ENCODE peak calls at places on chromosomes 5 and 9, in eight cellular contexts. One of them, this sample, is unnamed.

GRCh38 chr5:73780297-73781080 is 154.5 kb downstream of the ARHGEF28 start:
- DNase-seq in Panc1: no peak
- DNase-seq in uterus: no peak
- DNase-seq in fibroblast of lung: no peak
- DNase-seq in body of pancreas: no peak
- DNase-seq in cardiac muscle cell: no peak
- DNase-seq in CD4-positive, alpha-beta memory T cell: no peak
- DNase-seq in pancreas: no peak
- DNase-seq in this sample: no peak

GRCh38 chr9:36748322-36748899 is 175.7 kb downstream of the MELK start:
- DNase-seq in body of pancreas: peak; percentile 13
- DNase-seq in fibroblast of lung: peak; percentile 33
- DNase-seq in pancreas: peak; percentile 21
- DNase-seq in Panc1: no peak
- DNase-seq in cardiac muscle cell: peak; percentile 75
- DNase-seq in uterus: no peak
- DNase-seq in CD4-positive, alpha-beta memory T cell: no peak
- DNase-seq in this sample: no peak

GRCh38 chr5:78717674-78718073 is 69.1 kb upstream of the LHFPL2 start:
- DNase-seq in Panc1: no peak
- DNase-seq in fibroblast of lung: peak; percentile 63
- DNase-seq in CD4-positive, alpha-beta memory T cell: no peak
- DNase-seq in pancreas: no peak
- DNase-seq in uterus: no peak
- DNase-seq in body of pancreas: no peak
- DNase-seq in cardiac muscle cell: no peak
- DNase-seq in this sample: no peak

GRCh38 chr9:36798350-36799065 is 225.8 kb downstream of the MELK start:
- DNase-seq in uterus: no peak
- DNase-seq in CD4-positive, alpha-beta memory T cell: no peak
- DNase-seq in body of pancreas: no peak
- DNase-seq in fibroblast of lung: no peak
- DNase-seq in pancreas: no peak
- DNase-seq in Panc1: no peak
- DNase-seq in cardiac muscle cell: no peak
- DNase-seq in this sample: no peak

GRCh38 chr9:129111762-129112151 is 542 bp downstream of the PTPA start:
- DNase-seq in body of pancreas: peak; percentile 48
- DNase-seq in Panc1: no peak
- DNase-seq in pancreas: no peak
- DNase-seq in CD4-positive, alpha-beta memory T cell: no peak
- DNase-seq in uterus: peak; percentile 45
- DNase-seq in cardiac muscle cell: peak; percentile 56
- DNase-seq in fibroblast of lung: peak; percentile 56
- DNase-seq in this sample: no peak

GRCh38 chr9:104993291-104993963 is 65.5 kb upstream of the ABCA1 start:
- DNase-seq in Panc1: no peak
- DNase-seq in body of pancreas: peak; percentile 79
- DNase-seq in fibroblast of lung: peak; percentile 91
- DNase-seq in CD4-positive, alpha-beta memory T cell: peak; percentile 18
- DNase-seq in uterus: peak; percentile 83
- DNase-seq in pancreas: peak; percentile 24
- DNase-seq in cardiac muscle cell: peak; percentile 91
- DNase-seq in this sample: no peak

GRCh38 chr9:23822331-23823169 is 3.5 kb downstream of the ELAVL2 start:
- DNase-seq in cardiac muscle cell: no peak
- DNase-seq in fibroblast of lung: no peak
- DNase-seq in pancreas: no peak
- DNase-seq in uterus: no peak
- DNase-seq in body of pancreas: no peak
- DNase-seq in CD4-positive, alpha-beta memory T cell: no peak
- DNase-seq in Panc1: no peak
- DNase-seq in this sample: no peak

GRCh38 chr9:114308361-114308950 is 14.4 kb upstream of the ORM1 start:
- DNase-seq in pancreas: peak; percentile 6
- DNase-seq in cardiac muscle cell: no peak
- DNase-seq in uterus: peak; percentile 8
- DNase-seq in CD4-positive, alpha-beta memory T cell: no peak
- DNase-seq in body of pancreas: peak; percentile 1
- DNase-seq in Panc1: no peak
- DNase-seq in fibroblast of lung: no peak
- DNase-seq in this sample: no peak

GRCh38 chr9:113523421-113524141 is 60.1 kb downstream of the RGS3 start:
- DNase-seq in uterus: no peak
- DNase-seq in pancreas: no peak
- DNase-seq in cardiac muscle cell: peak; percentile 39
- DNase-seq in body of pancreas: peak; percentile 57
- DNase-seq in CD4-positive, alpha-beta memory T cell: no peak
- DNase-seq in Panc1: no peak
- DNase-seq in fibroblast of lung: peak; percentile 12
- DNase-seq in this sample: no peak

GRCh38 chr5:176407456-176408244 is 8.7 kb downstream of the CLTB start:
- DNase-seq in pancreas: no peak
- DNase-seq in fibroblast of lung: no peak
- DNase-seq in cardiac muscle cell: no peak
- DNase-seq in uterus: no peak
- DNase-seq in body of pancreas: no peak
- DNase-seq in Panc1: no peak
- DNase-seq in CD4-positive, alpha-beta memory T cell: no peak
- DNase-seq in this sample: no peak

GRCh38 chr5:176410486-176411180 is 5.7 kb downstream of the CLTB start:
- DNase-seq in Panc1: no peak
- DNase-seq in fibroblast of lung: no peak
- DNase-seq in body of pancreas: no peak
- DNase-seq in cardiac muscle cell: no peak
- DNase-seq in uterus: no peak
- DNase-seq in pancreas: no peak
- DNase-seq in CD4-positive, alpha-beta memory T cell: no peak
- DNase-seq in this sample: no peak

GRCh38 chr5:176412517-176413254 is 3.7 kb downstream of the CLTB start:
- DNase-seq in Panc1: no peak
- DNase-seq in pancreas: no peak
- DNase-seq in cardiac muscle cell: no peak
- DNase-seq in CD4-positive, alpha-beta memory T cell: no peak
- DNase-seq in body of pancreas: no peak
- DNase-seq in uterus: no peak
- DNase-seq in fibroblast of lung: no peak
- DNase-seq in this sample: no peak

GRCh38 chr5:176408590-176408989 is 7.7 kb downstream of the CLTB start:
- DNase-seq in pancreas: no peak
- DNase-seq in CD4-positive, alpha-beta memory T cell: no peak
- DNase-seq in fibroblast of lung: no peak
- DNase-seq in cardiac muscle cell: no peak
- DNase-seq in uterus: no peak
- DNase-seq in Panc1: no peak
- DNase-seq in body of pancreas: no peak
- DNase-seq in this sample: no peak

DNA sequence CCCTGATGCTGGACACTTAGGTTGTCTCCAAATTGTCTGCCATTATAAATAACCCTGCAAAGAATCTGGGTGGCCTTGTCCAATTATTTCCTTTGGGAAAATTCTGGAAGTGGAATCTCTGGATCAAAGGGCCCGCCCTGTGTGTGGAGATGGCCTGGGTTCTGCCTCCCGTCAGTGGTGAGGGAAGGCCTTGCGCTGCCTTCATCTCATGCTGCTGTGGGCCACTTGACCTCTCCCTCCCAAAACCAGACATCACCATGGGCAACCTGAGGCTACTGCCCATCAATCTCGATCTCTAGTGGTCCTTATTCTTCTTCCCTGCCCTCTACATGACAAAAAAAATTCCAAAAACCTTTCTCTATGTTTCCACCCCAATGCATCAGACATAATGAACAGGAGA is 6.6 kb downstream of the CLTB start:
- DNase-seq in Panc1: no peak
- DNase-seq in CD4-positive, alpha-beta memory T cell: no peak
- DNase-seq in fibroblast of lung: no peak
- DNase-seq in uterus: no peak
- DNase-seq in pancreas: no peak
- DNase-seq in cardiac muscle cell: no peak
- DNase-seq in body of pancreas: no peak
- DNase-seq in this sample: no peak
- H3K4me3 ChIP-seq in Panc1: no peak overlapping the region
- H3K4me3 ChIP-seq in CD4-positive, alpha-beta memory T cell: no peak overlapping the region
- H3K4me3 ChIP-seq in fibroblast of lung: no peak overlapping the region
- H3K4me3 ChIP-seq in uterus: no peak overlapping the region
- H3K4me3 ChIP-seq in pancreas: no peak overlapping the region
- H3K4me3 ChIP-seq in cardiac muscle cell: no peak overlapping the region
- H3K4me3 ChIP-seq in body of pancreas: no peak overlapping the region
- H3K4me3 ChIP-seq in this sample: no peak overlapping the region

GRCh38 chr9:133742849-133743444 is 4.8 kb upstream of the SARDH start:
- DNase-seq in body of pancreas: peak; percentile 63
- DNase-seq in fibroblast of lung: peak; percentile 50
- DNase-seq in uterus: peak; percentile 69
- DNase-seq in Panc1: peak; percentile 60
- DNase-seq in cardiac muscle cell: peak; percentile 68
- DNase-seq in pancreas: peak; percentile 79
- DNase-seq in CD4-positive, alpha-beta memory T cell: peak; percentile 51
- DNase-seq in this sample: peak; percentile 84
- H3K27ac ChIP-seq in body of pancreas: no peak overlapping the region
- H3K27ac ChIP-seq in fibroblast of lung: no peak overlapping the region
- H3K27ac ChIP-seq in uterus: no peak overlapping the region
- H3K27ac ChIP-seq in Panc1: no peak overlapping the region
- H3K27ac ChIP-seq in cardiac muscle cell: no peak overlapping the region
- H3K27ac ChIP-seq in pancreas: no peak overlapping the region
- H3K27ac ChIP-seq in CD4-positive, alpha-beta memory T cell: no peak overlapping the region
- H3K27ac ChIP-seq in this sample: no peak overlapping the region

GRCh38 chr9:109914280-109915027 is 134.5 kb downstream of the PALM2AKAP2 start:
- DNase-seq in cardiac muscle cell: peak; percentile 97
- DNase-seq in fibroblast of lung: peak; percentile 96
- DNase-seq in CD4-positive, alpha-beta memory T cell: no peak
- DNase-seq in uterus: no peak
- DNase-seq in body of pancreas: no peak
- DNase-seq in pancreas: no peak
- DNase-seq in Panc1: no peak
- DNase-seq in this sample: no peak

GRCh38 chr9:109910616-109911568 is 130.9 kb downstream of the PALM2AKAP2 start:
- DNase-seq in body of pancreas: no peak
- DNase-seq in cardiac muscle cell: peak; percentile 67
- DNase-seq in Panc1: no peak
- DNase-seq in fibroblast of lung: peak; percentile 82
- DNase-seq in uterus: no peak
- DNase-seq in CD4-positive, alpha-beta memory T cell: no peak
- DNase-seq in pancreas: no peak
- DNase-seq in this sample: no peak

GRCh38 chr9:109912726-109913460 is 132.9 kb downstream of the PALM2AKAP2 start:
- DNase-seq in uterus: no peak
- DNase-seq in cardiac muscle cell: peak; percentile 40
- DNase-seq in CD4-positive, alpha-beta memory T cell: no peak
- DNase-seq in pancreas: no peak
- DNase-seq in fibroblast of lung: peak; percentile 44
- DNase-seq in Panc1: no peak
- DNase-seq in body of pancreas: no peak
- DNase-seq in this sample: no peak

GRCh38 chr9:109912082-109912581 is 132.1 kb downstream of the PALM2AKAP2 start:
- DNase-seq in CD4-positive, alpha-beta memory T cell: no peak
- DNase-seq in Panc1: peak; percentile 50
- DNase-seq in uterus: no peak
- DNase-seq in fibroblast of lung: peak; percentile 63
- DNase-seq in body of pancreas: no peak
- DNase-seq in pancreas: no peak
- DNase-seq in cardiac muscle cell: peak; percentile 34
- DNase-seq in this sample: no peak

GRCh38 chr9:109913461-109913810 is 133.4 kb downstream of the PALM2AKAP2 start:
- DNase-seq in CD4-positive, alpha-beta memory T cell: no peak
- DNase-seq in cardiac muscle cell: peak; percentile 40
- DNase-seq in pancreas: no peak
- DNase-seq in uterus: no peak
- DNase-seq in body of pancreas: no peak
- DNase-seq in fibroblast of lung: peak; percentile 46
- DNase-seq in Panc1: no peak
- DNase-seq in this sample: no peak
- H3K4me3 ChIP-seq in CD4-positive, alpha-beta memory T cell: no peak overlapping the region
- H3K4me3 ChIP-seq in cardiac muscle cell: no peak overlapping the region
- H3K4me3 ChIP-seq in pancreas: no peak overlapping the region
- H3K4me3 ChIP-seq in uterus: no peak overlapping the region
- H3K4me3 ChIP-seq in body of pancreas: no peak overlapping the region
- H3K4me3 ChIP-seq in fibroblast of lung: no peak overlapping the region
- H3K4me3 ChIP-seq in Panc1: no peak overlapping the region
- H3K4me3 ChIP-seq in this sample: no peak overlapping the region

GRCh38 chr9:124869466-124869985 is 7.6 kb downstream of the ARPC5L start:
- DNase-seq in CD4-positive, alpha-beta memory T cell: peak; percentile 45
- DNase-seq in cardiac muscle cell: no peak
- DNase-seq in fibroblast of lung: peak; percentile 20
- DNase-seq in body of pancreas: no peak
- DNase-seq in Panc1: no peak
- DNase-seq in pancreas: peak; percentile 36
- DNase-seq in uterus: no peak
- DNase-seq in this sample: no peak
- H3K27ac ChIP-seq in CD4-positive, alpha-beta memory T cell: peak overlapping the region; percentile 91
- H3K27ac ChIP-seq in cardiac muscle cell: peak overlapping the region; percentile 98
- H3K27ac ChIP-seq in fibroblast of lung: peak overlapping the region; percentile 88
- H3K27ac ChIP-seq in body of pancreas: peak overlapping the region; percentile 84
- H3K27ac ChIP-seq in Panc1: peak overlapping the region; percentile 90
- H3K27ac ChIP-seq in pancreas: peak overlapping the region; percentile 85
- H3K27ac ChIP-seq in uterus: peak overlapping the region; percentile 83
- H3K27ac ChIP-seq in this sample: no peak overlapping the region

GRCh38 chr5:80246995-80247729 is 8.7 kb downstream of the SERINC5 start:
- DNase-seq in CD4-positive, alpha-beta memory T cell: peak; percentile 39
- DNase-seq in fibroblast of lung: peak; percentile 99
- DNase-seq in pancreas: peak; percentile 71
- DNase-seq in Panc1: peak; percentile 89
- DNase-seq in cardiac muscle cell: peak; percentile 91
- DNase-seq in body of pancreas: peak; percentile 85
- DNase-seq in uterus: peak; percentile 74
- DNase-seq in this sample: no peak
- H3K4me3 ChIP-seq in CD4-positive, alpha-beta memory T cell: no peak overlapping the region
- H3K4me3 ChIP-seq in fibroblast of lung: no peak overlapping the region
- H3K4me3 ChIP-seq in pancreas: no peak overlapping the region
- H3K4me3 ChIP-seq in Panc1: peak overlapping the region; percentile 3
- H3K4me3 ChIP-seq in cardiac muscle cell: no peak overlapping the region
- H3K4me3 ChIP-seq in body of pancreas: no peak overlapping the region
- H3K4me3 ChIP-seq in uterus: no peak overlapping the region
- H3K4me3 ChIP-seq in this sample: no peak overlapping the region